ENCODE peak calls at places on chromosomes 1 and 21, in ten cellular contexts. One of them, this sample, is unnamed.

GRCh38 chr1:200850554-200850953 is 22.2 kb upstream of the GPR25 start:
- DNase-seq in renal cortical epithelial cell: peak; percentile 32
- DNase-seq in MCF 10A: no peak
- DNase-seq in NCI-H524: no peak
- DNase-seq in mucosa of gallbladder: no peak
- DNase-seq in activated T-helper 1 cell treated with anti-CD3 and anti-CD28 coated beads, Interleukin-2, amount 50 U/mL, for 16 hours: no peak
- DNase-seq in activated CD8-positive, alpha-beta memory T cell treated with anti-CD3 and anti-CD28 coated beads for 1 hour: no peak
- DNase-seq in activated gamma-delta T cell treated with Interleukin-2 at 50 U/mL for 16 hours: no peak
- DNase-seq in thoracic aorta: no peak
- DNase-seq in activated T-cell treated with anti-CD3 and anti-CD28 coated beads for 24 hours: no peak
- DNase-seq in this sample: no peak

GRCh38 chr1:87103099-87103498 is 188.7 kb downstream of the HS2ST1 start:
- DNase-seq in activated T-helper 1 cell treated with anti-CD3 and anti-CD28 coated beads, Interleukin-2, amount 50 U/mL, for 16 hours: no peak
- DNase-seq in MCF 10A: no peak
- DNase-seq in thoracic aorta: no peak
- DNase-seq in activated CD8-positive, alpha-beta memory T cell treated with anti-CD3 and anti-CD28 coated beads for 1 hour: no peak
- DNase-seq in NCI-H524: no peak
- DNase-seq in activated gamma-delta T cell treated with Interleukin-2 at 50 U/mL for 16 hours: no peak
- DNase-seq in renal cortical epithelial cell: no peak
- DNase-seq in activated T-cell treated with anti-CD3 and anti-CD28 coated beads for 24 hours: no peak
- DNase-seq in mucosa of gallbladder: no peak
- DNase-seq in this sample: no peak

GRCh38 chr21:41783476-41784150 is 16.8 kb upstream of the RIPK4 start:
- DNase-seq in activated T-cell treated with anti-CD3 and anti-CD28 coated beads for 24 hours: no peak
- DNase-seq in thoracic aorta: no peak
- DNase-seq in activated CD8-positive, alpha-beta memory T cell treated with anti-CD3 and anti-CD28 coated beads for 1 hour: no peak
- DNase-seq in activated T-helper 1 cell treated with anti-CD3 and anti-CD28 coated beads, Interleukin-2, amount 50 U/mL, for 16 hours: no peak
- DNase-seq in NCI-H524: no peak
- DNase-seq in activated gamma-delta T cell treated with Interleukin-2 at 50 U/mL for 16 hours: peak; percentile 16
- DNase-seq in renal cortical epithelial cell: peak; percentile 92
- DNase-seq in mucosa of gallbladder: peak; percentile 77
- DNase-seq in MCF 10A: peak; percentile 93
- DNase-seq in this sample: no peak

GRCh38 chr21:34502480-34503106 is 9.4 kb downstream of the KCNE1 start:
- DNase-seq in renal cortical epithelial cell: no peak
- DNase-seq in activated T-helper 1 cell treated with anti-CD3 and anti-CD28 coated beads, Interleukin-2, amount 50 U/mL, for 16 hours: no peak
- DNase-seq in activated T-cell treated with anti-CD3 and anti-CD28 coated beads for 24 hours: no peak
- DNase-seq in activated gamma-delta T cell treated with Interleukin-2 at 50 U/mL for 16 hours: no peak
- DNase-seq in thoracic aorta: no peak
- DNase-seq in mucosa of gallbladder: no peak
- DNase-seq in NCI-H524: no peak
- DNase-seq in MCF 10A: no peak
- DNase-seq in activated CD8-positive, alpha-beta memory T cell treated with anti-CD3 and anti-CD28 coated beads for 1 hour: no peak
- DNase-seq in this sample: no peak

GRCh38 chr1:180542530-180543171 is 16.1 kb upstream of the OVAAL start:
- DNase-seq in activated CD8-positive, alpha-beta memory T cell treated with anti-CD3 and anti-CD28 coated beads for 1 hour: no peak
- DNase-seq in activated T-helper 1 cell treated with anti-CD3 and anti-CD28 coated beads, Interleukin-2, amount 50 U/mL, for 16 hours: no peak
- DNase-seq in NCI-H524: no peak
- DNase-seq in activated gamma-delta T cell treated with Interleukin-2 at 50 U/mL for 16 hours: no peak
- DNase-seq in thoracic aorta: peak; percentile 31
- DNase-seq in MCF 10A: no peak
- DNase-seq in activated T-cell treated with anti-CD3 and anti-CD28 coated beads for 24 hours: no peak
- DNase-seq in renal cortical epithelial cell: peak; percentile 36
- DNase-seq in mucosa of gallbladder: no peak
- DNase-seq in this sample: peak; percentile 51

GRCh38 chr21:20856926-20857325 is 141.3 kb upstream of the NCAM2 start:
- DNase-seq in thoracic aorta: no peak
- DNase-seq in renal cortical epithelial cell: no peak
- DNase-seq in activated T-cell treated with anti-CD3 and anti-CD28 coated beads for 24 hours: no peak
- DNase-seq in mucosa of gallbladder: no peak
- DNase-seq in MCF 10A: no peak
- DNase-seq in activated CD8-positive, alpha-beta memory T cell treated with anti-CD3 and anti-CD28 coated beads for 1 hour: no peak
- DNase-seq in activated gamma-delta T cell treated with Interleukin-2 at 50 U/mL for 16 hours: no peak
- DNase-seq in activated T-helper 1 cell treated with anti-CD3 and anti-CD28 coated beads, Interleukin-2, amount 50 U/mL, for 16 hours: no peak
- DNase-seq in NCI-H524: no peak
- DNase-seq in this sample: no peak

GRCh38 chr1:181166377-181167196 is 78.1 kb downstream of the IER5 start:
- DNase-seq in thoracic aorta: peak; percentile 41
- DNase-seq in NCI-H524: peak; percentile 90
- DNase-seq in activated T-helper 1 cell treated with anti-CD3 and anti-CD28 coated beads, Interleukin-2, amount 50 U/mL, for 16 hours: peak; percentile 28
- DNase-seq in mucosa of gallbladder: peak; percentile 75
- DNase-seq in activated T-cell treated with anti-CD3 and anti-CD28 coated beads for 24 hours: peak; percentile 64
- DNase-seq in renal cortical epithelial cell: peak; percentile 65
- DNase-seq in activated CD8-positive, alpha-beta memory T cell treated with anti-CD3 and anti-CD28 coated beads for 1 hour: no peak
- DNase-seq in activated gamma-delta T cell treated with Interleukin-2 at 50 U/mL for 16 hours: peak; percentile 72
- DNase-seq in MCF 10A: peak; percentile 90
- DNase-seq in this sample: peak; percentile 87

GRCh38 chr1:84750110-84750509 is 59.8 kb upstream of the SSX2IP start:
- DNase-seq in activated CD8-positive, alpha-beta memory T cell treated with anti-CD3 and anti-CD28 coated beads for 1 hour: no peak
- DNase-seq in mucosa of gallbladder: no peak
- DNase-seq in activated T-cell treated with anti-CD3 and anti-CD28 coated beads for 24 hours: no peak
- DNase-seq in activated T-helper 1 cell treated with anti-CD3 and anti-CD28 coated beads, Interleukin-2, amount 50 U/mL, for 16 hours: no peak
- DNase-seq in renal cortical epithelial cell: peak; percentile 79
- DNase-seq in thoracic aorta: no peak
- DNase-seq in activated gamma-delta T cell treated with Interleukin-2 at 50 U/mL for 16 hours: no peak
- DNase-seq in MCF 10A: peak; percentile 61
- DNase-seq in NCI-H524: no peak
- DNase-seq in this sample: no peak

GRCh38 chr1:2145946-2146835 is 48.4 kb downstream of the FAAP20 start:
- DNase-seq in activated T-cell treated with anti-CD3 and anti-CD28 coated beads for 24 hours: no peak
- DNase-seq in mucosa of gallbladder: no peak
- DNase-seq in renal cortical epithelial cell: no peak
- DNase-seq in activated CD8-positive, alpha-beta memory T cell treated with anti-CD3 and anti-CD28 coated beads for 1 hour: no peak
- DNase-seq in NCI-H524: no peak
- DNase-seq in activated T-helper 1 cell treated with anti-CD3 and anti-CD28 coated beads, Interleukin-2, amount 50 U/mL, for 16 hours: no peak
- DNase-seq in thoracic aorta: no peak
- DNase-seq in activated gamma-delta T cell treated with Interleukin-2 at 50 U/mL for 16 hours: no peak
- DNase-seq in MCF 10A: no peak
- DNase-seq in this sample: no peak

GRCh38 chr1:243595527-243596206 is 254.4 kb downstream of the AKT3 start:
- DNase-seq in MCF 10A: peak; percentile 65
- DNase-seq in activated T-helper 1 cell treated with anti-CD3 and anti-CD28 coated beads, Interleukin-2, amount 50 U/mL, for 16 hours: no peak
- DNase-seq in activated T-cell treated with anti-CD3 and anti-CD28 coated beads for 24 hours: no peak
- DNase-seq in thoracic aorta: no peak
- DNase-seq in renal cortical epithelial cell: no peak
- DNase-seq in NCI-H524: no peak
- DNase-seq in activated CD8-positive, alpha-beta memory T cell treated with anti-CD3 and anti-CD28 coated beads for 1 hour: no peak
- DNase-seq in mucosa of gallbladder: no peak
- DNase-seq in activated gamma-delta T cell treated with Interleukin-2 at 50 U/mL for 16 hours: no peak
- DNase-seq in this sample: no peak

GRCh38 chr1:211643324-211644212 is 31.9 kb downstream of the NEK2 start:
- DNase-seq in NCI-H524: peak; percentile 85
- DNase-seq in activated T-cell treated with anti-CD3 and anti-CD28 coated beads for 24 hours: no peak
- DNase-seq in activated CD8-positive, alpha-beta memory T cell treated with anti-CD3 and anti-CD28 coated beads for 1 hour: no peak
- DNase-seq in thoracic aorta: no peak
- DNase-seq in MCF 10A: peak; percentile 97
- DNase-seq in activated gamma-delta T cell treated with Interleukin-2 at 50 U/mL for 16 hours: peak; percentile 14
- DNase-seq in mucosa of gallbladder: peak; percentile 76
- DNase-seq in activated T-helper 1 cell treated with anti-CD3 and anti-CD28 coated beads, Interleukin-2, amount 50 U/mL, for 16 hours: no peak
- DNase-seq in renal cortical epithelial cell: peak; percentile 93
- DNase-seq in this sample: no peak

GRCh38 chr1:65605621-65606020 is 185.2 kb downstream of the LEPR start:
- DNase-seq in activated gamma-delta T cell treated with Interleukin-2 at 50 U/mL for 16 hours: no peak
- DNase-seq in MCF 10A: peak; percentile 40
- DNase-seq in NCI-H524: no peak
- DNase-seq in activated CD8-positive, alpha-beta memory T cell treated with anti-CD3 and anti-CD28 coated beads for 1 hour: no peak
- DNase-seq in activated T-cell treated with anti-CD3 and anti-CD28 coated beads for 24 hours: no peak
- DNase-seq in activated T-helper 1 cell treated with anti-CD3 and anti-CD28 coated beads, Interleukin-2, amount 50 U/mL, for 16 hours: no peak
- DNase-seq in renal cortical epithelial cell: no peak
- DNase-seq in thoracic aorta: no peak
- DNase-seq in mucosa of gallbladder: no peak
- DNase-seq in this sample: no peak

GRCh38 chr1:21289700-21290545 is at the start of gene ECE1:
- DNase-seq in thoracic aorta: no peak
- DNase-seq in activated gamma-delta T cell treated with Interleukin-2 at 50 U/mL for 16 hours: peak; percentile 46
- DNase-seq in renal cortical epithelial cell: no peak
- DNase-seq in activated CD8-positive, alpha-beta memory T cell treated with anti-CD3 and anti-CD28 coated beads for 1 hour: no peak
- DNase-seq in activated T-helper 1 cell treated with anti-CD3 and anti-CD28 coated beads, Interleukin-2, amount 50 U/mL, for 16 hours: peak; percentile 21
- DNase-seq in MCF 10A: peak; percentile 34
- DNase-seq in NCI-H524: peak; percentile 31
- DNase-seq in activated T-cell treated with anti-CD3 and anti-CD28 coated beads for 24 hours: no peak
- DNase-seq in mucosa of gallbladder: no peak
- DNase-seq in this sample: peak; percentile 88

GRCh38 chr1:183776731-183777130 is 28.2 kb upstream of the RGL1 start:
- DNase-seq in activated gamma-delta T cell treated with Interleukin-2 at 50 U/mL for 16 hours: no peak
- DNase-seq in activated T-cell treated with anti-CD3 and anti-CD28 coated beads for 24 hours: no peak
- DNase-seq in activated CD8-positive, alpha-beta memory T cell treated with anti-CD3 and anti-CD28 coated beads for 1 hour: no peak
- DNase-seq in mucosa of gallbladder: no peak
- DNase-seq in thoracic aorta: no peak
- DNase-seq in renal cortical epithelial cell: no peak
- DNase-seq in activated T-helper 1 cell treated with anti-CD3 and anti-CD28 coated beads, Interleukin-2, amount 50 U/mL, for 16 hours: no peak
- DNase-seq in MCF 10A: no peak
- DNase-seq in NCI-H524: no peak
- DNase-seq in this sample: peak; percentile 27

GRCh38 chr1:115337633-115338456 is at the start of gene NGF:
- DNase-seq in activated gamma-delta T cell treated with Interleukin-2 at 50 U/mL for 16 hours: no peak
- DNase-seq in mucosa of gallbladder: no peak
- DNase-seq in thoracic aorta: no peak
- DNase-seq in activated CD8-positive, alpha-beta memory T cell treated with anti-CD3 and anti-CD28 coated beads for 1 hour: no peak
- DNase-seq in MCF 10A: peak; percentile 10
- DNase-seq in activated T-cell treated with anti-CD3 and anti-CD28 coated beads for 24 hours: no peak
- DNase-seq in activated T-helper 1 cell treated with anti-CD3 and anti-CD28 coated beads, Interleukin-2, amount 50 U/mL, for 16 hours: no peak
- DNase-seq in renal cortical epithelial cell: peak; percentile 31
- DNase-seq in NCI-H524: peak; percentile 81
- DNase-seq in this sample: peak; percentile 93

GRCh38 chr21:32463889-32464300 is 51.4 kb downstream of the EVA1C start:
- DNase-seq in thoracic aorta: no peak
- DNase-seq in activated T-helper 1 cell treated with anti-CD3 and anti-CD28 coated beads, Interleukin-2, amount 50 U/mL, for 16 hours: no peak
- DNase-seq in renal cortical epithelial cell: peak; percentile 63
- DNase-seq in MCF 10A: peak; percentile 81
- DNase-seq in NCI-H524: no peak
- DNase-seq in activated CD8-positive, alpha-beta memory T cell treated with anti-CD3 and anti-CD28 coated beads for 1 hour: no peak
- DNase-seq in activated T-cell treated with anti-CD3 and anti-CD28 coated beads for 24 hours: no peak
- DNase-seq in activated gamma-delta T cell treated with Interleukin-2 at 50 U/mL for 16 hours: no peak
- DNase-seq in mucosa of gallbladder: peak; percentile 40
- DNase-seq in this sample: peak; percentile 34

This sample was measured in AG20443.